ENCODE peak calls at places on chromosomes 5 and 9, in ten cellular contexts. J is HCT116, V is tibial nerve, Z is A549, H is IMR-90, W is suprapubic skin, B is stomach, X is right lobe of liver, N is breast epithelium, G is endothelial cell of umbilical vein. E is an unnamed sample.

GRCh38 chr9:114039484-114039883 is 38.6 kb downstream of the AMBP start:
- DNase-seq in V (no peak), X (no peak), G (no peak), B (no peak), W (peak), N (peak), H (no peak), Z (no peak), J (no peak), E (peak)

GRCh38 chr5:42944989-42945388 is 95.1 kb downstream of the ANXA2R start:
- DNase-seq in G (peak), J (peak), V (no peak), W (no peak), H (peak), X (no peak), N (no peak), Z (peak), B (no peak), E (no peak)

GRCh38 chr9:96818535-96818934 is 35.8 kb downstream of the ZNF782 start:
- DNase-seq in N (no peak), W (no peak), H (no peak), V (no peak), X (no peak), J (no peak), G (peak), B (no peak), Z (no peak), E (no peak)

GRCh38 chr5:11082546-11082945 is 321.5 kb upstream of the DAP start:
- DNase-seq in B (no peak), W (no peak), V (no peak), G (no peak), N (no peak), X (no peak), H (no peak), Z (no peak), J (no peak), E (no peak)

GRCh38 chr5:181188700-181189362 is 16.2 kb downstream of the TRIM7 start:
- DNase-seq in V (peak), X (peak), B (peak), H (peak), J (peak), G (peak), N (peak), Z (no peak), W (peak), E (peak)

GRCh38 chr9:126438757-126439401 is 112.2 kb downstream of the MVB12B start:
- DNase-seq in X (no peak), Z (no peak), G (no peak), H (no peak), B (no peak), J (no peak), N (no peak), W (no peak), V (no peak), E (no peak)

GRCh38 chr9:6564370-6564769 is 81.2 kb downstream of the GLDC start:
- DNase-seq in G (peak), X (no peak), N (no peak), V (no peak), H (no peak), B (no peak), Z (no peak), W (no peak), J (no peak), E (no peak)

GRCh38 chr9:112028242-112029221 is 131.9 kb downstream of the UGCG start:
- DNase-seq in W (no peak), G (no peak), N (no peak), V (no peak), Z (no peak), B (no peak), J (no peak), H (no peak), X (no peak), E (no peak)

GRCh38 chr5:52665544-52665943 is 122.2 kb upstream of the ITGA1 start:
- DNase-seq in G (peak), J (no peak), H (peak), X (no peak), N (no peak), Z (no peak), W (no peak), B (no peak), V (no peak), E (no peak)

GRCh38 chr5:60960591-60960990 is 15.6 kb downstream of the NDUFAF2 start:
- DNase-seq in B (no peak), J (peak), X (no peak), W (no peak), Z (no peak), V (no peak), N (no peak), G (peak), H (peak), E (no peak)

GRCh38 chr5:41600738-41601137 is 90.3 kb upstream of the PLCXD3 start:
- DNase-seq in J (no peak), Z (no peak), H (no peak), B (no peak), G (no peak), N (no peak), V (no peak), X (no peak), W (no peak), E (no peak)

GRCh38 chr5:171599396-171599795 is 179.9 kb downstream of the FGF18 start:
- DNase-seq in Z (no peak), X (no peak), J (no peak), V (no peak), W (no peak), G (peak), H (no peak), N (no peak), B (no peak), E (no peak)

GRCh38 chr5:139014726-139015125 is 139.6 kb upstream of the LRRTM2 start:
- DNase-seq in J (no peak), V (no peak), W (no peak), Z (peak), B (no peak), H (peak), X (no peak), G (peak), N (no peak), E (no peak)

GRCh38 chr9:27473135-27473534 is 51.0 kb upstream of the IFNK start:
- DNase-seq in B (no peak), J (no peak), V (no peak), N (peak), X (no peak), Z (no peak), G (no peak), H (no peak), W (peak), E (peak)

GRCh38 chr5:36680066-36680465 is 73.7 kb downstream of the SLC1A3 start:
- DNase-seq in X (peak), W (no peak), V (no peak), N (peak), G (no peak), H (no peak), J (no peak), Z (no peak), B (no peak), E (no peak)

GRCh38 chr5:155530046-155530445 is 516.5 kb downstream of the KIF4B start:
- DNase-seq in G (no peak), H (no peak), Z (no peak), V (no peak), N (no peak), B (no peak), W (no peak), J (no peak), X (no peak), E (no peak)

GRCh38 chr9:128684325-128685021 is 4.5 kb upstream of the SET start:
- DNase-seq in N (peak), W (peak), X (peak), V (peak), B (peak), G (peak), H (peak), Z (peak), J (peak), E (peak)

GRCh38 chr9:37550781-37551180 is 25.4 kb downstream of the FBXO10 start:
- DNase-seq in X (no peak), Z (no peak), N (no peak), G (no peak), J (no peak), H (peak), V (no peak), B (no peak), W (no peak), E (no peak)

GRCh38 chr9:130160862-130161470 is 11.2 kb upstream of the NCS1 start:
- DNase-seq in Z (no peak), X (no peak), N (no peak), V (no peak), G (no peak), W (no peak), B (no peak), J (no peak), H (no peak), E (no peak)

GRCh38 chr9:18379073-18379811 is 94.7 kb upstream of the ADAMTSL1 start:
- DNase-seq in J (no peak), N (no peak), Z (no peak), X (no peak), H (peak), W (no peak), V (no peak), B (no peak), G (peak), E (no peak)

GRCh38 chr9:16029056-16029615 is 476.3 kb downstream of the CCDC171 start:
- DNase-seq in G (no peak), V (no peak), X (no peak), J (no peak), W (no peak), B (no peak), Z (no peak), H (peak), N (no peak), E (no peak)

DNA sequence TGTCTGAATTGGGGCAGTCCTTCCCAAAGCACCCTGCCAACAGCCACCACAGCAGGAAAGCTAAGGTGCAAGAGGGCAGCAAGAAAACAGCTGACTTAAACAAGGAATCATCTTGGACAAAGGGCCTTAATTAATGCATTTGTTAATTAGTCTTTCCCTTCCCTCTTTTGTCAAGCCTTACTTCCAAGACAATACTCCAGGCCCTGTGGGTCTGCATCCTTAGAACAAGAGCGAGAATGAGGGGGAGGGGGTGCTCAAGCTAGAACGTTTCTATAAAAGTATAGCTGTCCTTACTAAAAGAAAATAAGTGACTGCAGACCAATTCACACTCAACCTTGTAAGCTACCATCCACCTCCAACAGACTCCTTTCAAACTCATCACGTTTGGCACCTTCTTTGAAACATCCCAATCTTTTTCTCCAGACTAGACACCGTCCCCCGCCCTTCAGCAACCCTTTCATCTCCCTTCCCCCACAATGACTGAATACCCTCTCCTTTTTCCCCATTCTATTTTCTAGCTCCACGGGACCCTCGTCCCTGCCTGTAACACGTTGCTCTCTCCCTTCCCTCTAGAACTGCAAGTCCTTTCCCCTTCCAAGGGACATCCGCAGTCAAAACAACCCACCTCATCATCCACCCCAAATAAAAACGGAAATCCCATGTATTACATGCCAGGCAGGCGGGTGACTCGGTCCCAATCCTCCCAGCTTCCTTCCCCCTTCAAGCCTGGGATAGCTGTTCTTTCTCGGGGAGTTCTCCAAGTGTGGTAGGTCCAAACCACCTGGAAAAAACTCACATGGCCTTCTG is 85.8 kb upstream of the RNF38 start:
- DNase-seq in W (peak), N (no peak), G (peak), Z (no peak), V (no peak), J (no peak), B (no peak), H (peak), X (no peak), E (no peak)
- TF ChIP-seq CTCF in W (no peak), N (no peak), G (no peak), Z (no peak), V (no peak), J (no peak), B (no peak), H (no peak), X (no peak), E (no peak)

DNA sequence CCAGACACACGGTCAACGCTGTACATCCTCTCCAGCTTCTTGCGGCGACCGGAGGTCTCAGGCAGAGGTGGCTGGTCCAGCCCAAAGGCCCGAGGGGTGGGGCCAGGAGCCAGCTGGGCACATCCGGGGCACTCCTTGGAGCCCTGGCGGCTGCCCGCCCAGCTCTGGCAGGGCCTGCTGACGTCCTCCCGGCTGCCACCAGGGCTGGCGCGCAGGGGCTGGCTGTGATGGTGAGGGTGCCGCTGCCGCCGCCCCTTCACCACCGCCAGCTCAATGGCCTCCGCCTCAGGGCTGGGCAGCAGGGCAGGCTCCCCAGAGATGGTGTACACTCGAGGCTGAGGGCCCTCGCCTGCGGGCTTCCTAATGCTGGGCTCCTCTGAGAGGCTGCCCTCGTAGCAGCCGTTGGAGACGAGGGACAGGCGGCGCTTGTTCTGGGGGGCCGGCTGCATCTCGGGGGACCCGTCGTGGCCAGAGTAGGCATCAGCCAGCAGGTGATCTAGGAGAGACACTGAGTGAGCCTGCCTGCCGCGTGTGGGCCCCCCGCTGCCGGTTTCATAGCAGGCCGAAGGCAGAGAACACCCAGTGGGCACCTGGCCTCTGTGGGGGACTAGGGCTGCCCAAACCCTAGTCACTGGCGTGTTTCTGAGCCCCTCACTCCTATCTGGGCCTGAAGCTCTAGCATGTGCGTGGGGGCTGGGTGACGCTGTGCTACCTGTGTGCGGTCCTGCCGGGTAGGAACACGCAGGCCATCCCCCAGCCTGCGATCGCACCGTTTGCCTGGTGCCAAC is 1.5 kb downstream of the NSMF start:
- DNase-seq in V (no peak), H (no peak), B (peak), G (no peak), W (peak), X (no peak), N (no peak), J (no peak), Z (no peak), E (peak)
- TF ChIP-seq POLR2A in V (no peak), H (no peak), B (no peak), G (no peak), W (no peak), X (no peak), N (no peak), J (no peak), Z (no peak), E (no peak)

GRCh38 chr9:132698989-132699388 is 28.7 kb downstream of the GTF3C4 start:
- DNase-seq in N (no peak), X (no peak), J (no peak), V (no peak), G (peak), Z (no peak), H (no peak), W (no peak), B (peak), E (no peak)
- H3K27ac ChIP-seq in N (no peak), X (no peak), J (no peak), V (no peak), G (no peak), Z (no peak), H (no peak), W (no peak), B (no peak), E (no peak)

DNA sequence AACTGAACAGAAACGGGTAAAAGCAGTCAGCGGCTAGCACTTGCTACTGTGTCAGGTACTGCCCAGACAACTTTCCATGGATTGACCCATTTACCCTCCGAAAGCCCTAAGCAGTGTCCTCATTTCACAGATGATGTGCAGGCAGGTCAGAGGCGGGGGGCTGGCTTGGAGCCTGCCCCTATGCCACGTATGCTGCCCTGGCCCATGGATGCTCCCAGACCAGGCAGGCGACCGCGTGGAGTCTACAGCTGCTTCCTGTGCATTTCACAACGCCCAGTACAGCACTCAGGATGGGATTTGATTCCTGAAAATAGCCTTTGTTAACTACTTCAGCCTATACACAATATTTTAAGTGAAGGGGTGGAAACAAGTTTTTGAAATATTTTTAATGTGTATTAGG is 202.9 kb downstream of the NXNL2 start:
- DNase-seq in J (no peak), W (no peak), B (no peak), H (peak), N (no peak), G (peak), Z (no peak), V (no peak), X (no peak), E (no peak)
- TF ChIP-seq CTCF in J (no peak), W (no peak), B (no peak), H (no peak), N (no peak), G (no peak), Z (no peak), V (no peak), X (no peak), E (no peak)

GRCh38 chr5:149593370-149593769 is 12.1 kb downstream of the ARHGEF37 start:
- DNase-seq in B (no peak), H (no peak), N (no peak), G (no peak), V (no peak), X (no peak), J (no peak), W (no peak), Z (no peak), E (no peak)

GRCh38 chr5:149598966-149599365 is 17.7 kb downstream of the ARHGEF37 start:
- DNase-seq in G (no peak), J (no peak), Z (no peak), W (no peak), X (no peak), V (no peak), H (no peak), N (no peak), B (no peak), E (no peak)

GRCh38 chr5:149597618-149598017 is 16.3 kb downstream of the ARHGEF37 start:
- DNase-seq in J (no peak), H (no peak), G (no peak), B (no peak), N (no peak), V (no peak), Z (no peak), W (no peak), X (no peak), E (no peak)

GRCh38 chr5:149596712-149597111 is 15.4 kb downstream of the ARHGEF37 start:
- DNase-seq in W (no peak), B (no peak), H (no peak), Z (no peak), J (no peak), X (no peak), G (peak), N (no peak), V (no peak), E (no peak)

DNA sequence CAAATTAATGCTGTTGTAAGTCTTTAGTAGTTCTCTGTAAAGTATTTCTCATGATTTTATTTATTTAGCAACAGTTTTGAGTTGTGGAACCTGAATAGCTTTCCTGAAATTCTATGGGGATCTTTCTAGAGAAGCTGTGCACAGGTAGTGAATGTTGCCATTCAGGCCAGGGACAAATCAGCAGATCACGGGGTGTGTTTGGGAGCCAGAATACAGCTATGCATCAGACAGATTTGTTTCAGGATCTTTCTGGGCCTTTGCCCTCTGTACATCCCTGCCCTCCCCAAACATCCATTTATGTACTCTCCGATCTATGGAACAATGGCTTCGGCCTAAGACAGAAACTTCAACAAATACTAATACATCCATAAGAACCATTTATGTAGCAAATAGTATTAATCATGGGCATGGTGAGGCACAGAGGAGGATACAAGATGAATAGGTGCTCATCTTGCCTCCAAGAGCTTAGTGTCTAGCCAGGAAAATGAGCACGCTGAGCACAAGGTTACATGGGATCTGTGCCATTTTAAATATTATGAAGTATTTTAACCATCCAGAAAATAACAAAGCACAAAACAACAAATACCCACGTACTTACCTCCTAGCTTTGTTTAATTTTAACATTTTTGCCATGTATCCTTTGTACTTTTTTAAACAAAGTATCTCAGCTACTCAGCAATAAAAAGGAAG is 13.1 kb downstream of the ARHGEF37 start:
- DNase-seq in B (no peak), G (peak), X (no peak), N (no peak), H (no peak), V (no peak), Z (no peak), W (no peak), J (no peak), E (no peak)
- TF ChIP-seq POLR2A in B (no peak), G (no peak), X (no peak), N (no peak), H (no peak), V (no peak), Z (no peak), W (no peak), J (no peak), E (no peak)

GRCh38 chr5:154276932-154277331 is 86.4 kb downstream of the GALNT10 start:
- DNase-seq in N (no peak), J (no peak), V (peak), G (no peak), Z (no peak), B (no peak), W (peak), X (no peak), H (peak), E (no peak)
- H3K27ac ChIP-seq in N (peak), J (no peak), V (peak), G (no peak), Z (peak), B (no peak), W (peak), X (no peak), H (peak), E (no peak)

DNA sequence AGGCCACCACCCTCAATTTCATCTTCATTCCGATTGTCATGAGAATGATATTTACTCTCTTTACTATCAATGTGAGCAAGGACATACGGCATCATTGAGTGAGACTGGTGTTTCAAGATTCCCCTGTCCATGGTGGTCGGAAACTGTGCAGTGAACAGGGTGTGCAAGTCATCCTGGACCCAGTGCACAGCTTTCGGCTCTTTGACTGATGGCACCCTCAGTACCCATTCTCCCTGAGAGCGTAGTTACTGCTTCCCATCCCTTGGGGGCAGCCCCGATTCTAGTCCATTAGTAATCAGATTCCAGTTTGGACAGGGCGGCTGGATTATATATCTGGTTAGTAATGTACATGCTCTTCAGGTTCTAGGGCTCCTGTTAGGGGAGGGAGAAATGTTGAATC is 61.7 kb upstream of the SUB1 start:
- DNase-seq in Z (no peak), X (no peak), J (no peak), N (no peak), V (no peak), H (no peak), B (no peak), W (no peak), G (no peak), E (no peak)
- TF ChIP-seq CTCF in Z (no peak), X (peak), J (peak), N (no peak), V (no peak), H (no peak), B (no peak), W (no peak), G (peak), E (no peak)

E was measured in spleen.